ENCODE peak calls at places on chromosome 3, in five cellular contexts. C, S, R, O and L are unnamed samples. For H3K4me1, the result is how much of the 10 kb centered on the place peaks cover.

GRCh38 chr3:153400641-153401040 is 238.6 kb downstream of the RAP2B start:
- DNase-seq in C (no peak), S (peak), R (no peak), O (no peak), L (no peak)

GRCh38 chr3:155312781-155313180 is 19.3 kb upstream of the STRIT1 start:
- DNase-seq in C (no peak), S (no peak), R (no peak), O (no peak), L (no peak)

GRCh38 chr3:63582943-63583500 is 69.5 kb upstream of the SNTN start:
- DNase-seq in C (no peak), S (no peak), R (no peak), O (no peak), L (no peak)

GRCh38 chr3:50028336-50028735 is 60.4 kb upstream of the RBM5 start:
- DNase-seq in C (no peak), S (peak), R (no peak), O (peak), L (no peak)

GRCh38 chr3:181711325-181712135 is at the start of gene SOX2:
- DNase-seq in C (peak), S (peak), R (peak), O (peak), L (no peak)

GRCh38 chr3:39445927-39446326 is 21.6 kb upstream of the MOBP start:
- DNase-seq in C (no peak), S (no peak), R (no peak), O (no peak), L (no peak)

GRCh38 chr3:193134895-193135294 is 106.1 kb upstream of the PLAAT1 start:
- DNase-seq in C (no peak), S (peak), R (no peak), O (no peak), L (no peak)

GRCh38 chr3:138594150-138594934 is at the start of gene CEP70:
- DNase-seq in C (peak), S (peak), R (peak), O (peak), L (no peak)

GRCh38 chr3:193778676-193779075 is 185.7 kb downstream of the OPA1 start:
- DNase-seq in C (no peak), S (no peak), R (no peak), O (no peak), L (no peak)

GRCh38 chr3:130971208-130971607 is 55.4 kb downstream of the ASTE1 start:
- DNase-seq in C (no peak), S (peak), R (no peak), O (no peak), L (no peak)

GRCh38 chr3:125032683-125033082 is 23.1 kb downstream of the HEG1 start:
- DNase-seq in C (no peak), S (no peak), R (no peak), O (no peak), L (no peak)

GRCh38 chr3:52059781-52060180 is 3.4 kb upstream of the DUSP7 start:
- DNase-seq in C (no peak), S (no peak), R (no peak), O (no peak), L (no peak)

GRCh38 chr3:52064561-52064960 is 8.2 kb upstream of the DUSP7 start:
- DNase-seq in C (no peak), S (no peak), R (no peak), O (no peak), L (no peak)

GRCh38 chr3:52061116-52061910 is 4.9 kb upstream of the DUSP7 start:
- DNase-seq in C (no peak), S (no peak), R (no peak), O (no peak), L (no peak)

GRCh38 chr3:52063026-52063723 is 6.8 kb upstream of the DUSP7 start:
- DNase-seq in C (no peak), S (no peak), R (no peak), O (no peak), L (no peak)

DNA sequence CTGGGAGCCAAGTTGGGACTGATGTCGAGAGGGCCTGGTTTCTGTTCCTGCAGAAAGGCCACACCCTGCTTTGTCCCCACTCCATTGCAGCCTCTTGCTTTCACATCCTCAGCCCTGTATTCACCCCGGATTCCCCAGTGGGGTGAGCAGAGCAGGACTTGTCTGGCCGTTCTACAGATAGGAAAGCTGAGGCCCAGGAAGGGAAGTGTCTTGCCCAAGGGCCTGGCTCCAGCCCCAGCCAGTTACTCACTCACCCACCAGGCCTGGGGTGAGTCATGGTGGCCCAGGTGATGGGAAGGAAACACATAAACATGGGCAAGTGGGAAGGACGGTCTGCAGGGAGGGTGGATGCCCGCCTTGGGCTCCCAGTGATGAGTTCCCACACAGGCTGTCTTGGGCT is 6.1 kb upstream of the DUSP7 start:
- DNase-seq in C (no peak), S (peak), R (no peak), O (no peak), L (no peak)
- TF ChIP-seq POLR2A in C (no peak), S (no peak), R (no peak), O (no peak), L (no peak)

DNA sequence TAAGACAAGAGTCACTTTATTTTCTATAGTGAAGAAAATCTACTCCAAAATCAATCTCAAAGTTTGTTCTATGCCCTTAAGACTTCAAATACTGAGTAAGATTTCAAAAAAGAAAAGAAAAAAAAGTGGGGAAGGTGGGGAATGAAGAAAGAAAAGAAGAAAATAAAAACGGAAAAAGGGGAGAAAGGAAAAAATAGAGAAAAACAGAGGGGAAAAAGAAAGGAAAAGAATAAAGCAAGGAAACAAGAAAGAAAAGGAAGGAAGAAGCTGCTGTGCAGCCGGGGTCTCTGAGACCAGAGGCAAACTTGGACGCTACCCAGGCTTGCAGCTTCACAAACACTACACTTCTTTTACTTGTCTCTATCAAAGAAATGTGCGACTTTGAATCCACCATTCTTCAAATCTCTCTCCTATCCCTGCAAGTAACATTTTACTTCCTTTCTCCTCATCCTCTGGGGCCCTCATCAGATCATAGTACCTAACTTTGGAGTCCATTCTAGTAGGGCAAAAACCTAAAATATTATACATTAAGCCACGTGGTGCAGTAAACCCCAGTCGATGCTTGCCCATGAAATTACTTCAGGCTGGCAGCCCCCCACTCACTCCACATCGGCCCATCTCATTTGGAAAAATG is 279.8 kb downstream of the FOXP1 start:
- DNase-seq in C (no peak), S (no peak), R (no peak), O (no peak), L (no peak)
- H3K4me3 ChIP-seq in C (no peak), S (no peak), R (peak), O (no peak), L (no peak)

GRCh38 chr3:115513411-115513800 is 109.9 kb upstream of the GAP43 start:
- DNase-seq in C (no peak), S (no peak), R (no peak), O (no peak), L (no peak)

GRCh38 chr3:115518100-115518852 is 105.0 kb upstream of the GAP43 start:
- DNase-seq in C (no peak), S (peak), R (no peak), O (no peak), L (no peak)

GRCh38 chr3:115517457-115518050 is 105.8 kb upstream of the GAP43 start:
- DNase-seq in C (no peak), S (peak), R (no peak), O (no peak), L (no peak)

DNA sequence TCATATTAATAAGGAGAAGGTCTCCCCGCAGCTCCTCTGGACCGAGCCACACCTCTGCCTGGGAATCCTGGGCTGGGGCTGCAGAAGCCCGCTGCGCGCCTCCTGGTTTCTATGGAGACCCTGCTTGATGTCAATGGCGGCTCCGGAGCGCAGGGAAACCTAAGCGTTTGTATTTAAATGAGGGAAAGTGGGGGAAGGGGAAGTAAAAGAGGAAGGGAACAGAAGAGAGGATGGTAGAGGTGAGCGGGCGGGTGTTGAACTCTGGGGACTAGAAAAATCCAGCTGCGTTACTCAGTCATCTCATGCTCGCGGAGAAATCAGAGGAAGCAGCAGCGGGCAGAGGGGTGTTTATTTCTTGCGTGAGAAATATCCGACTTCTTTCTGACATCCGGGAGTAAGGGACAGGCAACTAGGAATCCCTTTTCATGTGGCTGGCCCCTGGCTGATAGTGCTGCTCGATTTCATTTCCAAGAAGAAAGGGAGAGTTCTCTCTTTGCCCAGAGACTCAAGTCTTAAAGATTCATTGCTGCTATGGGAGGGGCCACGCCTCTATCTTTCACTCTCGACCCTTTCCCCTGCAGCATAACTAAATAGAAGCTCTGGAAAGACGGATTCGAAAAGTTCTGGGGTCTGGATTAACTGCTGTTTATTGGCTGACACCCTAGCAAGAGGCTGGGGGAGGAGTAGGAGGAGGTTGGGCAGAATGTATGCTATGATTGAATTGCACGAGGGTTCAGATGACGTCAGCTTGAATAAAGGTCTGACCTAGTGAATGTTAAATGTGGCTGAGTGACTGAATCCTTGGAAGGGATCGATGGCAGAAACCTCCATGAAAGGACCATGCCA is 110.5 kb upstream of the GAP43 start:
- DNase-seq in C (no peak), S (peak), R (no peak), O (no peak), L (no peak)
- H3K4me1 ChIP-seq in C (under half), S (under half), R (under half), O (under half), L (under half)

GRCh38 chr3:65193531-65193930 is 505.7 kb upstream of the ADAMTS9 start:
- DNase-seq in C (no peak), S (no peak), R (no peak), O (no peak), L (no peak)
- TF ChIP-seq POLR2A in C (no peak), S (no peak), R (no peak), O (no peak), L (no peak)

GRCh38 chr3:183542355-183542754 is 13.2 kb downstream of the KLHL6 start:
- DNase-seq in C (no peak), S (no peak), R (no peak), O (no peak), L (no peak)
- H3K4me3 ChIP-seq in C (no peak), S (no peak), R (no peak), O (no peak), L (no peak)

DNA sequence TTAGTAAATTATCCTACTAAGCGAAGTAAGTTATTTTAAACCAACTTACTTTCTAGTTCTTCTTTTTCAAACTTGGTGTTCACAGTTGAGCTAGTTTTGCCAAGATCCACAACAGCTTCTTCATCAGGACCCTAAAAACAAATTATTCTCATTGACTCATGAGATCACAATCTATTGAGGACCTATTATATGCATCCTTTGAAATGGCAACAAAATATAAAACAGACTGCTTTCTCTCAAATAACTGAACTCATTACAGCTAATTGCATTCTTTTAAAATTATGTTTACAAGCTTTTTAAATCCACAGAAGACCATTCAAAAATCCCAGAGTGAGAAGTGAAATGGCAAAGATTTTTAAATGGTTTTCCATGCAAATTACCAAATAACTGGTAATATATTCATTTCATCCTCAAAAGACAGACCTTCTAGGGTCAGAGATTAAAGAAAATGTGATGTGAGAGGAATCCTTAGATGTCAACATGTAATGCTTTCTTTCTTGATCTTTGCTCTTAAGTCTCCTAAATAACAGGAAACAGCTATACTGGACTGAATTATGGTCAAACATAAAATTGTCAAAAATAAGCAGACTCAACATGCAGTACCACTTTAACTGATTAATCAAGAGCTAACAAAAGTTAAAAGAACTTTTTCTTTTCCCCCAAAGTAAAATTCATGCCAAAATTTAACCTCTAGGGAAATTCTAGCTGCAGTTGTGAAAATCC is 31.7 kb downstream of the SLC4A7 start:
- DNase-seq in C (no peak), S (no peak), R (no peak), O (no peak), L (no peak)
- H3K4me1 ChIP-seq in C (under half), S (under half), R (under half), O (under half), L (under half)

DNA sequence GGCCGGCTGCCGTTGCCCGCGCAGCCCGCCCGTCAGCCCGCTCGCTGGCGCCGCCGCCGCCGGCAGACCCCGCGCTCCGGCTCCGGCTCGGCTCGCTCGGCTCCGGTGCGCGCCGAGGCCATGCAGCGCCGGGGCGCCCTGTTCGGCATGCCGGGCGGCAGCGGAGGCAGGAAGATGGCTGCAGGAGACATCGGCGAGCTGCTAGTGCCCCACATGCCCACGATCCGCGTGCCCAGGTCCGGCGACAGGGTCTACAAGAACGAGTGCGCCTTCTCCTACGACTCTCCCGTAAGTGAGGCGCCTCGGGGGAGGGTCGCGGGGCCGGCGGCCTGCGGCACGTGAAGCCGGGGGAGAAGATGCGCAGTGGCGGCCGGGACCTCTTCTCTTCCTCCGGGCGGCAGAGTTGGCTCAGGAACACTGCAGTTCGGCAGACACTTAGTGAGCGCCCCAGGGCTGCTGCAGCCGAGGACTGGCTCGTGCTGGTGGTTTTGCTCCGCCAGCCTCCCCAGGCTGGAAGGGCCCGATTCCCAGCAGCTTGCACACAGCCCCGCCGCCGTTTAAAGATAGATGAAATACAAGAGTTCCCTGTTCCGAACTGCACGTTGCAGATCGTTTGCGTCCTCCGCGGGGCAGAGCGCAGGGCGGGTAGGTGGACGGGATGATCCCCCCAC is 401 bp downstream of the USP13 start:
- DNase-seq in C (peak), S (peak), R (no peak), O (peak), L (no peak)
- TF ChIP-seq POLR2A in C (peak), S (no peak), R (no peak), O (no peak), L (no peak)

DNA sequence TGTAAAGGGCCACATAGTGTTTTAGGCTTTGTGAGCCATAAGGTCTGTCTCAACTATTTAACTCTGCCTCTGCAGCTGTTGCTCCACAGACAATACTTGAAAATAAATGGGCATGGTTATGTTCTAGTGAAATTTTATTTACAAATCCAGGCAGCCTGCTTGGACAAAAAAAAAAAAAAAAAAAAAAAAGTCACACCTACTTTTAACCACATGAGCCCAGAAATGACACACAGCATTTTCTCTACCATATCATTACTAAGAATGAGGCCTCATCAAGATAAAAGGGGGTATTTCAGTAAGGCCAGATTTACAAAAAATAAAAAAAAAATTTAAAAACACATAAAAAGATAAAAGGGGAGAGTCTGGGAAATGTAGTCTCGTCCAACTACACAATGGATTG is 1.7 kb upstream of the NGLY1 start:
- DNase-seq in C (no peak), S (no peak), R (no peak), O (no peak), L (no peak)
- H3K4me3 ChIP-seq in C (no peak), S (no peak), R (no peak), O (no peak), L (no peak)

DNA sequence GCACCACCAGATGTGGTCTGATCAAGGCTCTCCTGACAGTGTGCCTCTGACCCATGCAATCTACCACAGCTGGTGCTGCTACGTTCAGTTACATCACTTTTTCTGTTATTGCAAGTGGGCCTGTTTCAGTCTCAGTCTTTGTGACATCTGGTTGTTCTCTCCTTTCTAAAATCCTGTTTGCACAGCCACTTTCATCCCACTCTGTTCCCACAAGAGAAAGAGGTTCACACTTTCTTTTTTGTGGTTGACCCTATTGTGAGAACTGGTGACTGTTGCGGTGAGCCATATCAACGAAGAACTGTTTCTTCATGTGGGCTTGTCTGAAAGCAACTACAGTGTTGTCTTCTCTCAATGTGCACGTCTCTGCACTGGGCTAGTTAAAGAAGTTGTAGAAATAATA is 342.8 kb upstream of the ARPP21 start:
- DNase-seq in C (no peak), S (no peak), R (no peak), O (no peak), L (no peak)
- H3K4me1 ChIP-seq in C (under half), S (under half), R (under half), O (under half), L (under half)